ENCODE peak calls at places on chromosomes 7 and 10, in eight cellular contexts. S is A549, Z is psoas muscle, Q is adrenal gland, U is tibial nerve, J is AG09309, V is lower leg skin, I is activated B cell treated with CpG ODN at 0.5 μM for 24 hours. Y is an unnamed sample.

GRCh38 chr7:131225619-131226101 is 102.0 kb upstream of the MKLN1 start:
- DNase-seq in S (peak), Z (no peak), Q (peak), U (peak), J (no peak), V (peak), I (no peak), Y (no peak)

GRCh38 chr7:126659124-126659523 is 593.6 kb downstream of the GRM8 start:
- DNase-seq in S (no peak), Z (no peak), Q (no peak), U (no peak), J (no peak), V (no peak), I (no peak), Y (no peak)

GRCh38 chr7:93835684-93836083 is 54.9 kb downstream of the TFPI2 start:
- DNase-seq in S (no peak), Z (no peak), Q (no peak), U (no peak), J (no peak), V (no peak), I (no peak), Y (no peak)

GRCh38 chr7:12839508-12840153 is 152.2 kb downstream of the ARL4A start:
- DNase-seq in S (no peak), Z (no peak), Q (no peak), U (no peak), J (no peak), V (no peak), I (no peak), Y (no peak)

GRCh38 chr7:95141755-95142154 is 182.6 kb downstream of the PON1 start:
- DNase-seq in S (no peak), Z (no peak), Q (no peak), U (no peak), J (no peak), V (no peak), I (no peak), Y (no peak)

GRCh38 chr10:131142446-131143380 is 168.8 kb downstream of the TCERG1L start:
- DNase-seq in S (no peak), Z (no peak), Q (no peak), U (no peak), J (no peak), V (no peak), I (no peak), Y (no peak)

GRCh38 chr10:73501651-73502050 is 5.8 kb upstream of the PPP3CB start:
- DNase-seq in S (no peak), Z (no peak), Q (no peak), U (no peak), J (no peak), V (no peak), I (no peak), Y (no peak)

GRCh38 chr10:53748319-53748718 is 975.7 kb upstream of the MBL2 start:
- DNase-seq in S (no peak), Z (no peak), Q (no peak), U (no peak), J (no peak), V (no peak), I (no peak), Y (no peak)

GRCh38 chr7:140018125-140019043 is 44.4 kb downstream of the PARP12 start:
- DNase-seq in S (no peak), Z (no peak), Q (no peak), U (no peak), J (no peak), V (no peak), I (no peak), Y (no peak)

GRCh38 chr10:33487014-33487776 is 152.7 kb upstream of the NRP1 start:
- DNase-seq in S (peak), Z (no peak), Q (no peak), U (no peak), J (no peak), V (no peak), I (no peak), Y (no peak)

GRCh38 chr10:101287183-101287830 is 58.0 kb upstream of the LBX1 start:
- DNase-seq in S (no peak), Z (no peak), Q (no peak), U (no peak), J (no peak), V (no peak), I (no peak), Y (no peak)

GRCh38 chr10:45594276-45595157 is 78.1 kb downstream of the ZFAND4 start:
- DNase-seq in S (peak), Z (peak), Q (peak), U (peak), J (peak), V (peak), I (peak), Y (peak)

GRCh38 chr10:131396108-131397010 is 84.8 kb upstream of the TCERG1L start:
- DNase-seq in S (peak), Z (peak), Q (peak), U (no peak), J (no peak), V (no peak), I (no peak), Y (no peak)

GRCh38 chr7:132882714-132883428 is 199.0 kb downstream of the CHCHD3 start:
- DNase-seq in S (no peak), Z (no peak), Q (no peak), U (no peak), J (no peak), V (no peak), I (no peak), Y (no peak)

GRCh38 chr10:88565072-88565471 is 18.0 kb downstream of the RNLS start:
- DNase-seq in S (peak), Z (no peak), Q (no peak), U (no peak), J (no peak), V (no peak), I (no peak), Y (no peak)

GRCh38 chr7:108097703-108098102 is 32.5 kb downstream of the LAMB4 start:
- DNase-seq in S (peak), Z (no peak), Q (no peak), U (no peak), J (no peak), V (no peak), I (no peak), Y (peak)

GRCh38 chr7:93316730-93317129 is 84.6 kb downstream of the VPS50 start:
- DNase-seq in S (no peak), Z (no peak), Q (no peak), U (no peak), J (no peak), V (no peak), I (no peak), Y (no peak)

GRCh38 chr7:28389504-28390385 is 22.6 kb upstream of the CREB5 start:
- DNase-seq in S (peak), Z (no peak), Q (no peak), U (no peak), J (peak), V (no peak), I (no peak), Y (no peak)

GRCh38 chr7:73865738-73866445 is 4.9 kb downstream of the TMEM270 start:
- DNase-seq in S (peak), Z (peak), Q (peak), U (no peak), J (no peak), V (no peak), I (no peak), Y (peak)

GRCh38 chr7:22043367-22043766 is 97.7 kb upstream of the CDCA7L start:
- DNase-seq in S (no peak), Z (no peak), Q (no peak), U (no peak), J (no peak), V (no peak), I (no peak), Y (no peak)

GRCh38 chr7:24970676-24971075 is 9.3 kb downstream of the OSBPL3 start:
- DNase-seq in S (no peak), Z (no peak), Q (no peak), U (no peak), J (no peak), V (no peak), I (no peak), Y (no peak)

GRCh38 chr10:91311601-91312000 is 91.1 kb downstream of the PCGF5 start:
- DNase-seq in S (no peak), Z (no peak), Q (no peak), U (no peak), J (no peak), V (no peak), I (no peak), Y (no peak)

GRCh38 chr7:82444220-82445049 is 858 bp upstream of the CACNA2D1 start:
- DNase-seq in S (peak), Z (no peak), Q (no peak), U (no peak), J (no peak), V (no peak), I (no peak), Y (peak)

GRCh38 chr10:3068968-3069737 is 1.8 kb downstream of the PFKP start:
- DNase-seq in S (no peak), Z (no peak), Q (no peak), U (no peak), J (no peak), V (no peak), I (peak), Y (peak)

GRCh38 chr7:105622114-105622731 is 40.9 kb upstream of the EFCAB10 start:
- DNase-seq in S (no peak), Z (no peak), Q (no peak), U (no peak), J (no peak), V (no peak), I (no peak), Y (no peak)

GRCh38 chr10:11208908-11209809 is 191.5 kb downstream of the CELF2 start:
- DNase-seq in S (no peak), Z (no peak), Q (no peak), U (no peak), J (no peak), V (no peak), I (no peak), Y (no peak)

GRCh38 chr7:158323741-158324396 is 263.8 kb downstream of the PTPRN2 start:
- DNase-seq in S (no peak), Z (no peak), Q (no peak), U (no peak), J (no peak), V (no peak), I (no peak), Y (no peak)

GRCh38 chr10:101007915-101008822 is 8.6 kb downstream of the LZTS2 start:
- DNase-seq in S (no peak), Z (peak), Q (no peak), U (no peak), J (no peak), V (no peak), I (no peak), Y (no peak)

GRCh38 chr7:43790834-43791233 is 32.4 kb downstream of the BLVRA start:
- DNase-seq in S (no peak), Z (no peak), Q (no peak), U (no peak), J (no peak), V (peak), I (no peak), Y (no peak)

GRCh38 chr7:6640246-6640721 is 3.2 kb downstream of the ZNF316 start:
- DNase-seq in S (peak), Z (peak), Q (no peak), U (peak), J (no peak), V (no peak), I (no peak), Y (no peak)

GRCh38 chr7:150951521-150951920 is 26.6 kb downstream of the KCNH2 start:
- DNase-seq in S (no peak), Z (peak), Q (peak), U (no peak), J (no peak), V (no peak), I (no peak), Y (no peak)
- TF ChIP-seq CTCF in S (no peak), Z (no peak), Q (no peak), U (no peak), J (no peak), V (no peak), I (no peak), Y (no peak)

DNA sequence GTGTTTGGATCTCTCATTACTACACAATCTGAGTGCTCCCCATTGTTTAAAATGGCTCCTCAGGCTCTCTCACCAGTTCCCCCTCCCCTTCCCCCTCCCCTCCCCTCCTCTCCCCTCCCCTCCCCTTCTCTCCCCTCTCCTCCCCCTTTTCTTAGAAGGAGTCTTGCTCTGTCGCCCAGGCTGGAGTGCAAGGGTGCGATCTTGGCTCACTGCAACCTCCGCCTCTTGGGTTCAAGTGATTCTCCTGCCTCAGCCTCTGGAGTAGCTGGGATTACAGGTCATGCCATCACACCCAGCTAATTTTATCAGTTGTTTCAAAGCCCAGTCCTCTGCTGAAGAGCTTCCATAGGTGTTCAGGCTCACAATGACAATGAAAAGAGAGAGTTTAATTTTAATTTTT is 3.6 kb upstream of the CCAR1 start:
- DNase-seq in S (no peak), Z (no peak), Q (no peak), U (no peak), J (no peak), V (no peak), I (no peak), Y (no peak)
- TF ChIP-seq CTCF in S (no peak), Z (no peak), Q (no peak), U (no peak), J (no peak), V (no peak), I (no peak), Y (no peak)

DNA sequence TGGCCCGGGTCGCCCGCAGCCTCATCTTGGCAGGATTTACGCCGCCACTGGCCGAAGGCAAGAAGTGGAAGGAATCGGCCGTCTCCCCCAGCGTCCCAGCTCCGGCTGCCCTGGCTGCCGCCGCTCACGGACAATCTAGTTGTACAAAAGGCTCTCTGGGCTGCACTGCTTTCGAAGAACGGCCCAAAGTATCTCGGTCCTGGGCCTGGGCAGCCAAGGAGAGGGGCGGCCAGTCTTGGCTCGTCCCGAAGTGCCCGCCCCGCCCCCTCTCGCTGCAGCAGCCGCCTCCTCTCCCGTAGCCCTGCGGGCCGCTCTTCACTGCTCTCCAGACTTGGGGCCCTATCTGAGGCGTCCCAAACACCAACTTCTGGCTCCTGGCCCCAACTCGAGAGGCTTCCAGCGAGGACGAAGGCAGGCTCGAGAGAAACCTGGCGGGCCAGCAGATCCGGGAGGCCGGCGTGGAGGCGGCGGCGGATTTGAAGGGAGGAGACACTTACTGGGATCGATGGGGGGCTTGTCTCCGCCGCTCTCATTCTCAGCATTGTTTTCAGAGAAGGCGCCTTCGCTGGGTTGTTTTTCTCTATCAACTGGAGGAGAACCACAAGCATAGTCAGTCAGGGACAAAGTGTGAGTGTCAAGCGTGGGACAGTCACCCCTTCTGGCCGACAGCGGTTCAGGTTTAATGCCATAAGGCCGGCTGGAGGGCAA is 802 bp downstream of the HOXA9 start:
- DNase-seq in S (no peak), Z (peak), Q (peak), U (no peak), J (no peak), V (no peak), I (no peak), Y (peak)
- TF ChIP-seq CTCF in S (no peak), Z (peak), Q (no peak), U (peak), J (peak), V (no peak), I (no peak), Y (no peak)

GRCh38 chr7:142499641-142500040 is 241.8 kb upstream of the PRSS58 start:
- DNase-seq in S (no peak), Z (no peak), Q (no peak), U (no peak), J (no peak), V (no peak), I (no peak), Y (no peak)
- TF ChIP-seq CTCF in S (no peak), Z (no peak), Q (no peak), U (no peak), J (no peak), V (no peak), I (no peak), Y (no peak)

DNA sequence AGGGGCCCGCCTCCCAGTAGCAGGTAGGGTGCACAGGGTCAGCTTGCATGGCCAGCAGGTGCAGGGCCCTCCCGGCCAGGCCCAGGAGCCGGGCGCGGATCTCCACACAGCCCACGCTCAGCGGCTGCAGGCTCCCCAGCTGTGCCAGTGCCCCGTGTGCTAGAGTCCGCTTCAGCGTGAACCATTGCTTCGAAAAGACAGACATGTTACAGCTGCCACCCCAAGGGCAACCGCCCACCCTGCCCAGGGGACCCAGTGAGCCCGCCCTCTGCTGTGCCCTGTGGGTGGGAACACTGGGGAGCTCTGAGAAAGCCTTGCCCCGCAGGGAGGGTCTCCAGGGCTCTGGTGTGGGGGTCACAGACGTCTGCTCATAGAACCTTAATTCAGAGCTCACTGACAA is 64.3 kb upstream of the NKX6-2 start:
- DNase-seq in S (no peak), Z (peak), Q (no peak), U (peak), J (no peak), V (peak), I (no peak), Y (no peak)
- TF ChIP-seq CTCF in S (no peak), Z (no peak), Q (no peak), U (no peak), J (no peak), V (no peak), I (no peak), Y (no peak)

DNA sequence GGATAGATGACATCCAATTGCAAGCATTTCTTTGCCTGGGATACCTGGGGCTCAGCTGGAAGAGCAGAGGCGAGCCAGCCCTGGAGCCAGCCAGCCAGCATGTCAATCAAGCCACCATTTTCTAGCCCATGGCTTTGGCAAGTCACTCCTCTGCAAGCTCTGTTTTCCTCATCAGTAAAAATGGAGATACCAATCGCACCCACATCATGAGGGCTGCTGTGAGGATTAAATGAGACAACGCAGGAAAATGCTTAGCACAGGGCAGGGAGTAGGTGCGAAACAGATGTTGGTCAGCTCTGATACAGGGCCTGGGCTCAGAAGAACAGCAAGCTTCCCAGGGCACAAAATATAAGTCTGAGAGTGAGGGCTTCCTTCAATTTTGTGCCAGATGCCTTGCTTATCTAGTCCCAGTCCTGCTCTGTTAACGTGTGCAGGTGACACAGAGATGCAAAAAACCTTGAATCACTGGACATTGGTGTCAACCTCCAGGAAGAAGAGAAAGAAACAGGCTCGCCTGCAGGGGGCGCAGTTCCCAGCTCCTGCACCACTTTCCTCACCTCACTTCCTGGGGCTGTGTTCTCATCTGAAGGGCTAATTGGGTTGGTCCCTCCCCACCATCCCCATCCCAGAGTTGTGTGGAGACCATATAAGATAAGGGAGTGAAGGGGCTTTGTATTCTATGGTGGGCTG is 72.8 kb upstream of the CACUL1 start:
- DNase-seq in S (no peak), Z (no peak), Q (no peak), U (no peak), J (no peak), V (no peak), I (no peak), Y (no peak)
- TF ChIP-seq CTCF in S (peak), Z (no peak), Q (no peak), U (no peak), J (peak), V (no peak), I (no peak), Y (peak)

GRCh38 chr10:4685904-4686643 is 139.9 kb upstream of the AKR1E2 start:
- DNase-seq in S (no peak), Z (no peak), Q (no peak), U (no peak), J (no peak), V (no peak), I (no peak), Y (no peak)

GRCh38 chr10:4688168-4688567 is 137.8 kb upstream of the AKR1E2 start:
- DNase-seq in S (no peak), Z (no peak), Q (no peak), U (no peak), J (no peak), V (no peak), I (no peak), Y (no peak)

GRCh38 chr10:4685495-4685894 is 140.5 kb upstream of the AKR1E2 start:
- DNase-seq in S (no peak), Z (no peak), Q (no peak), U (no peak), J (no peak), V (no peak), I (no peak), Y (no peak)

GRCh38 chr10:4687397-4687796 is 138.6 kb upstream of the AKR1E2 start:
- DNase-seq in S (no peak), Z (no peak), Q (no peak), U (no peak), J (no peak), V (no peak), I (no peak), Y (no peak)

DNA sequence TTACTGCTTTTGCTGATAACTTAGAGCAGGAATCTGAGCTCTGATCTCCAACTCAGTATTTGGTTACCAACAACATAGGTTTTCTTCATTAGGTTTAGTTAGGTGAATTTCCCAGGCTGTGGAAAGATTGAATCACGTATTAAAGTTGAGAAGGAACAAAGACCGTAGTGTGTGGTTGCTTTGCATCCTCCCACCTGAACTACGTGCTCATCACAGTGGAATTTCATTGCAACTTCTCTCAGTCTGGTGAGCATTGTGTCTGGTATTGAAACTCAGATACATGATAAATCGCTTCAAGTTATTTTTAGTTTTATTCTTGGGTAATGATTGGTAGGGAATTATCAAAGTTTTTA is 139.4 kb upstream of the AKR1E2 start:
- DNase-seq in S (peak), Z (no peak), Q (no peak), U (no peak), J (peak), V (no peak), I (no peak), Y (no peak)
- TF ChIP-seq CTCF in S (no peak), Z (no peak), Q (no peak), U (no peak), J (no peak), V (no peak), I (no peak), Y (no peak)

GRCh38 chr7:34086064-34086463 is 180.7 kb downstream of the BMPER start:
- DNase-seq in S (no peak), Z (no peak), Q (no peak), U (no peak), J (no peak), V (no peak), I (no peak), Y (no peak)

GRCh38 chr7:34090796-34091195 is 185.5 kb downstream of the BMPER start:
- DNase-seq in S (no peak), Z (no peak), Q (no peak), U (no peak), J (no peak), V (no peak), I (no peak), Y (no peak)

GRCh38 chr7:34091330-34091917 is 186.1 kb downstream of the BMPER start:
- DNase-seq in S (peak), Z (no peak), Q (no peak), U (no peak), J (no peak), V (no peak), I (no peak), Y (peak)

GRCh38 chr7:34084651-34085050 is 179.3 kb downstream of the BMPER start:
- DNase-seq in S (no peak), Z (no peak), Q (no peak), U (no peak), J (no peak), V (no peak), I (no peak), Y (no peak)

GRCh38 chr7:34087892-34088891 is 182.9 kb downstream of the BMPER start:
- DNase-seq in S (peak), Z (no peak), Q (peak), U (no peak), J (no peak), V (no peak), I (no peak), Y (peak)
- TF ChIP-seq CTCF in S (peak), Z (peak), Q (peak), U (peak), J (peak), V (no peak), I (no peak), Y (peak)